ENCODE peak calls at places on chromosome 22, in four cellular contexts. R, V, Z and A are unnamed samples.

GRCh38 chr22:24305260-24305692 is 34.6 kb downstream of the SPECC1L start:
- DNase-seq in V (no peak), R (no peak), Z (no peak), A (no peak)

GRCh38 chr22:29306175-29306829 is at the start of gene GAS2L1:
- DNase-seq in V (no peak), Z (peak; percentile 54), R (peak; percentile 87), A (peak; percentile 76)

GRCh38 chr22:26479043-26479791 is 4.4 kb downstream of the HPS4 start:
- DNase-seq in V (no peak), R (peak; percentile 26), Z (peak; percentile 31), A (no peak)

GRCh38 chr22:31451709-31452571 is 37.7 kb downstream of the EIF4ENIF1 start:
- DNase-seq in V (peak; percentile 15), Z (peak; percentile 57), R (peak; percentile 13), A (peak; percentile 52)

GRCh38 chr22:27509132-27509920 is 292.2 kb downstream of the MN1 start:
- DNase-seq in V (no peak), R (no peak), Z (no peak), A (no peak)

GRCh38 chr22:29700949-29701927 is 18.6 kb upstream of the CABP7 start:
- DNase-seq in V (no peak), Z (peak; percentile 37), R (peak; percentile 60), A (peak; percentile 31)

GRCh38 chr22:32991353-32992115 is 66.6 kb downstream of the SYN3 start:
- DNase-seq in V (no peak), R (no peak), Z (no peak), A (no peak)

GRCh38 chr22:40928657-40929056 is 22.5 kb upstream of the RBX1 start:
- DNase-seq in R (peak; percentile 10), Z (no peak), V (no peak), A (no peak)

GRCh38 chr22:40415531-40416266 is 45.3 kb downstream of the SGSM3 start:
- DNase-seq in V (no peak), Z (no peak), R (no peak), A (no peak)

GRCh38 chr22:21651521-21652009 is 9.5 kb downstream of the SDF2L1 start:
- DNase-seq in Z (no peak), V (no peak), R (peak; percentile 89), A (no peak)

GRCh38 chr22:23772315-23773246 is at the start of gene MMP11:
- DNase-seq in Z (no peak), V (no peak), R (peak; percentile 83), A (no peak)

GRCh38 chr22:17230239-17230638 is 11.0 kb upstream of the ADA2 start:
- DNase-seq in R (no peak), V (no peak), Z (no peak), A (peak; percentile 13)

GRCh38 chr22:40281717-40282116 is 64.6 kb upstream of the ADSL start:
- DNase-seq in V (no peak), R (no peak), Z (no peak), A (no peak)

GRCh38 chr22:47783433-47784366 is 1021.2 kb downstream of the TBC1D22A start:
- DNase-seq in V (no peak), R (no peak), Z (no peak), A (no peak)

GRCh38 chr22:24146791-24147353 is 34.4 kb upstream of the SUSD2 start:
- DNase-seq in R (no peak), V (no peak), Z (no peak), A (no peak)

GRCh38 chr22:23242473-23243001 is 62.2 kb downstream of the BCR start:
- DNase-seq in Z (no peak), R (no peak), V (no peak), A (no peak)

GRCh38 chr22:32579533-32580220 is 105.1 kb downstream of the FBXO7 start:
- DNase-seq in Z (peak; percentile 50), R (no peak), V (no peak), A (no peak)

GRCh38 chr22:23874871-23875270 is 17.2 kb downstream of the SLC2A11 start:
- DNase-seq in R (no peak), Z (no peak), V (no peak), A (no peak)

GRCh38 chr22:39478461-39478860 is 21.6 kb downstream of the MGAT3 start:
- DNase-seq in R (peak; percentile 32), V (no peak), Z (no peak), A (no peak)

GRCh38 chr22:37999236-37999635 is 14.9 kb upstream of the SOX10 start:
- DNase-seq in V (no peak), R (no peak), Z (no peak), A (no peak)

GRCh38 chr22:50481440-50482106 is at the start of gene ADM2:
- DNase-seq in Z (peak; percentile 24), R (peak; percentile 70), V (no peak), A (peak; percentile 47)

GRCh38 chr22:36470994-36471331 is 10.5 kb downstream of the TXN2 start:
- DNase-seq in Z (no peak), V (no peak), R (no peak), A (no peak)
- TF ChIP-seq MAX in Z (no peak), V (no peak), R (no peak), A (no peak)

GRCh38 chr22:20435436-20436308 is 2.0 kb downstream of the SCARF2 start:
- DNase-seq in V (no peak), R (no peak), Z (no peak), A (no peak)
- TF ChIP-seq POLR2AphosphoS2 in V (no peak), R (no peak), Z (no peak), A (no peak)

GRCh38 chr22:46484156-46484860 is 53.1 kb downstream of the CELSR1 start:
- DNase-seq in V (no peak), R (no peak), Z (no peak), A (no peak)

GRCh38 chr22:46487318-46487717 is 50.1 kb downstream of the CELSR1 start:
- DNase-seq in Z (no peak), R (no peak), V (no peak), A (no peak)

GRCh38 chr22:46483353-46483752 is 54.1 kb downstream of the CELSR1 start:
- DNase-seq in Z (no peak), R (no peak), V (peak; percentile 24), A (no peak)

GRCh38 chr22:46482311-46482710 is 55.1 kb downstream of the CELSR1 start:
- DNase-seq in R (no peak), V (no peak), Z (no peak), A (no peak)

DNA sequence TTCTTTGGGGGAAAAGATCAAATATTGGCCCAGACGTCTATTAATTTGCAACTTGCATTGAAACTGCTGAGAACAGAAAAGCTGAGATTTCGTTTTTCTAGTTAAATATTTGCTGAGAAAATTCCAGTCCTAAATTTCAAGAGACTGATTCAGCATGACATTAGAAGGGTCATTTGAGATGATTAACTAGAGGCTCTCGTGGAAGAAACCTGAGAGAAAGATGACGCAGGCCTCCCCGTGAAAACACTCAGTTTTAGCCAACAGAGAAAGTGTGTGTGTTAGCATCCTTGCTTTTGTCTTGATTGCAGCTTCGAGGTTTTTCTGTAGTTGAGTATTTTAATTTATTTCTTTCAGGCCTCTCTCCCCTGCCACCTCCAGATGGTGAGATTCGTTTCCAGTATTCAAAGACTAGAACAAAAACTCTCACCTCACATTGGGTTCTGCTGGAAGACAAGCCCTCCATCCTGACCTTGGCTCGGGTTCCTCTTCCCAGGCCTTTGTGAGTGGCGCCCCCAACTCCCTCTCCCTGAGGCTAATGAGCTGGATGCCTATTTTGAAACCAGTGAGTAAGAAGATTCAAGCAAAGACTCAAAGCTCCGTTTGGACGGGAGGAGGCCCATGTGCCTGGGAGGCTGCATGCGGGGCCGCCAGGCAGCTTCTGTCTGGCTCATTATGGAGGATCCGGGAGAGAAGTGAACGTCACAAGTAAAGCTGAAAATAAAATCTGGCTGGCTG is 52.4 kb downstream of the CELSR1 start:
- DNase-seq in Z (no peak), V (no peak), R (no peak), A (peak; percentile 67)
- TF ChIP-seq MAX in Z (no peak), V (no peak), R (no peak), A (peak; percentile 62)

GRCh38 chr22:43388420-43388851 is 23.4 kb upstream of the MPPED1 start:
- DNase-seq in V (no peak), R (peak; percentile 72), Z (peak; percentile 55), A (peak; percentile 75)
- TF ChIP-seq POLR2AphosphoS2 in V (no peak), R (no peak), Z (no peak), A (no peak)